ENCODE peak calls at places on chromosomes 1 and 21, in five cellular contexts. One of them, this sample, is unnamed.

GRCh38 chr1:163166886-163167555 is 35.7 kb downstream of the RGS5 start:
- DNase-seq in T-helper 1 cell: no peak
- DNase-seq in IMR-90: peak; percentile 21
- DNase-seq in activated T-cell treated with anti-CD3 and anti-CD28 coated beads, Interleukin-2, amount 50 U/mL, for 72 hours: no peak
- DNase-seq in suprapubic skin: no peak
- DNase-seq in this sample: no peak

GRCh38 chr1:67133177-67133576 is 1.6 kb downstream of the C1orf141 start:
- DNase-seq in T-helper 1 cell: no peak
- DNase-seq in IMR-90: no peak
- DNase-seq in activated T-cell treated with anti-CD3 and anti-CD28 coated beads, Interleukin-2, amount 50 U/mL, for 72 hours: no peak
- DNase-seq in suprapubic skin: no peak
- DNase-seq in this sample: no peak

GRCh38 chr1:108792420-108792819 is 45.9 kb downstream of the STXBP3 start:
- DNase-seq in T-helper 1 cell: no peak
- DNase-seq in IMR-90: no peak
- DNase-seq in activated T-cell treated with anti-CD3 and anti-CD28 coated beads, Interleukin-2, amount 50 U/mL, for 72 hours: no peak
- DNase-seq in suprapubic skin: no peak
- DNase-seq in this sample: no peak

GRCh38 chr1:60541831-60542532 is 468.4 kb upstream of the C1orf87 start:
- DNase-seq in T-helper 1 cell: no peak
- DNase-seq in IMR-90: no peak
- DNase-seq in activated T-cell treated with anti-CD3 and anti-CD28 coated beads, Interleukin-2, amount 50 U/mL, for 72 hours: no peak
- DNase-seq in suprapubic skin: no peak
- DNase-seq in this sample: no peak

GRCh38 chr1:203507227-203507626 is 13.3 kb downstream of the OPTC start:
- DNase-seq in T-helper 1 cell: no peak
- DNase-seq in IMR-90: peak; percentile 16
- DNase-seq in activated T-cell treated with anti-CD3 and anti-CD28 coated beads, Interleukin-2, amount 50 U/mL, for 72 hours: no peak
- DNase-seq in suprapubic skin: no peak
- DNase-seq in this sample: no peak

GRCh38 chr1:61399192-61399591 is 316.8 kb downstream of the NFIA start:
- DNase-seq in T-helper 1 cell: no peak
- DNase-seq in IMR-90: no peak
- DNase-seq in activated T-cell treated with anti-CD3 and anti-CD28 coated beads, Interleukin-2, amount 50 U/mL, for 72 hours: no peak
- DNase-seq in suprapubic skin: no peak
- DNase-seq in this sample: no peak

GRCh38 chr1:205225901-205226765 is 1.6 kb upstream of the TMCC2 start:
- DNase-seq in T-helper 1 cell: no peak
- DNase-seq in IMR-90: no peak
- DNase-seq in activated T-cell treated with anti-CD3 and anti-CD28 coated beads, Interleukin-2, amount 50 U/mL, for 72 hours: no peak
- DNase-seq in suprapubic skin: no peak
- DNase-seq in this sample: no peak

GRCh38 chr1:1041092-1041503 is 21.2 kb downstream of the AGRN start:
- DNase-seq in T-helper 1 cell: no peak
- DNase-seq in IMR-90: no peak
- DNase-seq in activated T-cell treated with anti-CD3 and anti-CD28 coated beads, Interleukin-2, amount 50 U/mL, for 72 hours: no peak
- DNase-seq in suprapubic skin: no peak
- DNase-seq in this sample: no peak

GRCh38 chr1:228163776-228164534 is 1.6 kb upstream of the IBA57 start:
- DNase-seq in T-helper 1 cell: no peak
- DNase-seq in IMR-90: no peak
- DNase-seq in activated T-cell treated with anti-CD3 and anti-CD28 coated beads, Interleukin-2, amount 50 U/mL, for 72 hours: no peak
- DNase-seq in suprapubic skin: peak; percentile 65
- DNase-seq in this sample: no peak

GRCh38 chr1:228445867-228446584 is 29.4 kb upstream of the TRIM17 start:
- DNase-seq in T-helper 1 cell: peak; percentile 58
- DNase-seq in IMR-90: peak; percentile 56
- DNase-seq in activated T-cell treated with anti-CD3 and anti-CD28 coated beads, Interleukin-2, amount 50 U/mL, for 72 hours: peak; percentile 55
- DNase-seq in suprapubic skin: no peak
- DNase-seq in this sample: peak; percentile 15

GRCh38 chr1:234214129-234214910 is 158.9 kb upstream of the COA6 start:
- DNase-seq in T-helper 1 cell: peak; percentile 71
- DNase-seq in IMR-90: peak; percentile 7
- DNase-seq in activated T-cell treated with anti-CD3 and anti-CD28 coated beads, Interleukin-2, amount 50 U/mL, for 72 hours: peak; percentile 46
- DNase-seq in suprapubic skin: no peak
- DNase-seq in this sample: no peak

GRCh38 chr1:230308039-230308438 is 118.1 kb downstream of the PGBD5 start:
- DNase-seq in T-helper 1 cell: no peak
- DNase-seq in IMR-90: peak; percentile 64
- DNase-seq in activated T-cell treated with anti-CD3 and anti-CD28 coated beads, Interleukin-2, amount 50 U/mL, for 72 hours: no peak
- DNase-seq in suprapubic skin: peak; percentile 70
- DNase-seq in this sample: no peak

GRCh38 chr1:224852901-224853568 is 76.4 kb upstream of the DNAH14 start:
- DNase-seq in T-helper 1 cell: no peak
- DNase-seq in IMR-90: peak; percentile 67
- DNase-seq in activated T-cell treated with anti-CD3 and anti-CD28 coated beads, Interleukin-2, amount 50 U/mL, for 72 hours: no peak
- DNase-seq in suprapubic skin: no peak
- DNase-seq in this sample: no peak

GRCh38 chr21:37548521-37548981 is 182.0 kb downstream of the DYRK1A start:
- DNase-seq in T-helper 1 cell: no peak
- DNase-seq in IMR-90: no peak
- DNase-seq in activated T-cell treated with anti-CD3 and anti-CD28 coated beads, Interleukin-2, amount 50 U/mL, for 72 hours: no peak
- DNase-seq in suprapubic skin: no peak
- DNase-seq in this sample: no peak

GRCh38 chr21:44572959-44573583 is 458 bp upstream of the KRTAP10-4 start:
- DNase-seq in T-helper 1 cell: no peak
- DNase-seq in IMR-90: peak; percentile 2
- DNase-seq in activated T-cell treated with anti-CD3 and anti-CD28 coated beads, Interleukin-2, amount 50 U/mL, for 72 hours: no peak
- DNase-seq in suprapubic skin: no peak
- DNase-seq in this sample: no peak

GRCh38 chr1:98221926-98222325 is 301.1 kb upstream of the DPYD start:
- DNase-seq in T-helper 1 cell: no peak
- DNase-seq in IMR-90: no peak
- DNase-seq in activated T-cell treated with anti-CD3 and anti-CD28 coated beads, Interleukin-2, amount 50 U/mL, for 72 hours: no peak
- DNase-seq in suprapubic skin: no peak
- DNase-seq in this sample: no peak

GRCh38 chr1:32263744-32264143 is 12.7 kb downstream of the LCK start:
- DNase-seq in T-helper 1 cell: peak; percentile 66
- DNase-seq in IMR-90: no peak
- DNase-seq in activated T-cell treated with anti-CD3 and anti-CD28 coated beads, Interleukin-2, amount 50 U/mL, for 72 hours: peak; percentile 33
- DNase-seq in suprapubic skin: no peak
- DNase-seq in this sample: no peak

GRCh38 chr1:116981521-116982037 is 20.0 kb upstream of the CD101 start:
- DNase-seq in T-helper 1 cell: no peak
- DNase-seq in IMR-90: no peak
- DNase-seq in activated T-cell treated with anti-CD3 and anti-CD28 coated beads, Interleukin-2, amount 50 U/mL, for 72 hours: no peak
- DNase-seq in suprapubic skin: no peak
- DNase-seq in this sample: no peak

GRCh38 chr1:15945011-15945831 is 30.7 kb downstream of the ZBTB17 start:
- DNase-seq in T-helper 1 cell: no peak
- DNase-seq in IMR-90: no peak
- DNase-seq in activated T-cell treated with anti-CD3 and anti-CD28 coated beads, Interleukin-2, amount 50 U/mL, for 72 hours: no peak
- DNase-seq in suprapubic skin: no peak
- DNase-seq in this sample: no peak

GRCh38 chr1:63674238-63674864 is 81.1 kb downstream of the PGM1 start:
- DNase-seq in T-helper 1 cell: no peak
- DNase-seq in IMR-90: peak; percentile 93
- DNase-seq in activated T-cell treated with anti-CD3 and anti-CD28 coated beads, Interleukin-2, amount 50 U/mL, for 72 hours: no peak
- DNase-seq in suprapubic skin: no peak
- DNase-seq in this sample: peak; percentile 3

GRCh38 chr1:201433609-201434008 is 12.1 kb upstream of the TNNI1 start:
- DNase-seq in T-helper 1 cell: no peak
- DNase-seq in IMR-90: no peak
- DNase-seq in activated T-cell treated with anti-CD3 and anti-CD28 coated beads, Interleukin-2, amount 50 U/mL, for 72 hours: no peak
- DNase-seq in suprapubic skin: no peak
- DNase-seq in this sample: no peak

GRCh38 chr1:8194481-8195227 is 123.3 kb upstream of the SLC45A1 start:
- DNase-seq in T-helper 1 cell: no peak
- DNase-seq in IMR-90: peak; percentile 67
- DNase-seq in activated T-cell treated with anti-CD3 and anti-CD28 coated beads, Interleukin-2, amount 50 U/mL, for 72 hours: no peak
- DNase-seq in suprapubic skin: no peak
- DNase-seq in this sample: no peak

GRCh38 chr1:20443703-20444587 is 42.1 kb downstream of the CAMK2N1 start:
- DNase-seq in T-helper 1 cell: no peak
- DNase-seq in IMR-90: no peak
- DNase-seq in activated T-cell treated with anti-CD3 and anti-CD28 coated beads, Interleukin-2, amount 50 U/mL, for 72 hours: no peak
- DNase-seq in suprapubic skin: peak; percentile 33
- DNase-seq in this sample: no peak

GRCh38 chr1:10388387-10388715 is 10.5 kb upstream of the PGD start:
- DNase-seq in T-helper 1 cell: no peak
- DNase-seq in IMR-90: no peak
- DNase-seq in activated T-cell treated with anti-CD3 and anti-CD28 coated beads, Interleukin-2, amount 50 U/mL, for 72 hours: no peak
- DNase-seq in suprapubic skin: no peak
- DNase-seq in this sample: no peak

GRCh38 chr1:201819346-201819745 is 9.6 kb upstream of the IPO9 start:
- DNase-seq in T-helper 1 cell: no peak
- DNase-seq in IMR-90: peak; percentile 61
- DNase-seq in activated T-cell treated with anti-CD3 and anti-CD28 coated beads, Interleukin-2, amount 50 U/mL, for 72 hours: no peak
- DNase-seq in suprapubic skin: no peak
- DNase-seq in this sample: no peak

GRCh38 chr1:151988405-151988851 is 5.2 kb downstream of the S100A10 start:
- DNase-seq in T-helper 1 cell: no peak
- DNase-seq in IMR-90: peak; percentile 74
- DNase-seq in activated T-cell treated with anti-CD3 and anti-CD28 coated beads, Interleukin-2, amount 50 U/mL, for 72 hours: no peak
- DNase-seq in suprapubic skin: no peak
- DNase-seq in this sample: no peak

GRCh38 chr1:96366516-96366915 is 355.1 kb upstream of the PTBP2 start:
- DNase-seq in T-helper 1 cell: no peak
- DNase-seq in IMR-90: no peak
- DNase-seq in activated T-cell treated with anti-CD3 and anti-CD28 coated beads, Interleukin-2, amount 50 U/mL, for 72 hours: no peak
- DNase-seq in suprapubic skin: no peak
- DNase-seq in this sample: no peak

GRCh38 chr1:170077926-170078325 is 3.4 kb upstream of the KIFAP3 start:
- DNase-seq in T-helper 1 cell: peak; percentile 36
- DNase-seq in IMR-90: no peak
- DNase-seq in activated T-cell treated with anti-CD3 and anti-CD28 coated beads, Interleukin-2, amount 50 U/mL, for 72 hours: no peak
- DNase-seq in suprapubic skin: no peak
- DNase-seq in this sample: no peak

GRCh38 chr1:14976260-14976659 is 177.3 kb upstream of the TMEM51 start:
- DNase-seq in T-helper 1 cell: no peak
- DNase-seq in IMR-90: no peak
- DNase-seq in activated T-cell treated with anti-CD3 and anti-CD28 coated beads, Interleukin-2, amount 50 U/mL, for 72 hours: no peak
- DNase-seq in suprapubic skin: no peak
- DNase-seq in this sample: no peak

GRCh38 chr1:63717511-63718120 is 56.2 kb upstream of the ROR1 start:
- DNase-seq in T-helper 1 cell: no peak
- DNase-seq in IMR-90: no peak
- DNase-seq in activated T-cell treated with anti-CD3 and anti-CD28 coated beads, Interleukin-2, amount 50 U/mL, for 72 hours: no peak
- DNase-seq in suprapubic skin: no peak
- DNase-seq in this sample: no peak

GRCh38 chr21:32538147-32538792 is 47.1 kb downstream of the TCP10L start:
- DNase-seq in T-helper 1 cell: no peak
- DNase-seq in IMR-90: no peak
- DNase-seq in activated T-cell treated with anti-CD3 and anti-CD28 coated beads, Interleukin-2, amount 50 U/mL, for 72 hours: peak; percentile 23
- DNase-seq in suprapubic skin: no peak
- DNase-seq in this sample: no peak

GRCh38 chr1:238293075-238293474 is 402.4 kb upstream of the ZP4 start:
- DNase-seq in T-helper 1 cell: no peak
- DNase-seq in IMR-90: no peak
- DNase-seq in activated T-cell treated with anti-CD3 and anti-CD28 coated beads, Interleukin-2, amount 50 U/mL, for 72 hours: no peak
- DNase-seq in suprapubic skin: no peak
- DNase-seq in this sample: no peak

GRCh38 chr1:163661386-163661785 is 339.6 kb downstream of the NUF2 start:
- DNase-seq in T-helper 1 cell: no peak
- DNase-seq in IMR-90: no peak
- DNase-seq in activated T-cell treated with anti-CD3 and anti-CD28 coated beads, Interleukin-2, amount 50 U/mL, for 72 hours: no peak
- DNase-seq in suprapubic skin: no peak
- DNase-seq in this sample: no peak

GRCh38 chr1:115828101-115829022 is 12.6 kb downstream of the NHLH2 start:
- DNase-seq in T-helper 1 cell: no peak
- DNase-seq in IMR-90: peak; percentile 9
- DNase-seq in activated T-cell treated with anti-CD3 and anti-CD28 coated beads, Interleukin-2, amount 50 U/mL, for 72 hours: peak; percentile 17
- DNase-seq in suprapubic skin: peak; percentile 65
- DNase-seq in this sample: no peak

GRCh38 chr1:35688161-35688560 is 30.5 kb downstream of the C1orf216 start:
- DNase-seq in T-helper 1 cell: no peak
- DNase-seq in IMR-90: no peak
- DNase-seq in activated T-cell treated with anti-CD3 and anti-CD28 coated beads, Interleukin-2, amount 50 U/mL, for 72 hours: no peak
- DNase-seq in suprapubic skin: no peak
- DNase-seq in this sample: no peak

This sample was measured in stimulated activated naive B cell treated with anti-CD40 and anti-IgM and Interleukin-4, amounts not matched to agents 10 μg/mL and 1 μg/mL and 100 μg/mL, for 72 hours.